ENCODE peak calls at places on chromosome 4, in nine cellular contexts. J is neural progenitor cell; E is pancreas; T is stomach; H is testis; A is heart right ventricle; Y is IMR-90; I is upper lobe of left lung; R is CD4-positive, alpha-beta T cell. V is an unnamed sample.

GRCh38 chr4:184262901-184263300 is 45.2 kb upstream of the ENPP6 start:
- DNase-seq in J (no peak), E (no peak), T (no peak), H (no peak), A (no peak), Y (peak), I (no peak), R (no peak), V (no peak)

GRCh38 chr4:112514079-112514448 is 1.9 kb downstream of the NEUROG2 start:
- DNase-seq in J (peak), E (no peak), T (no peak), H (no peak), A (no peak), Y (no peak), I (no peak), R (no peak), V (no peak)

GRCh38 chr4:96992443-96992842 is 1150.8 kb downstream of the STPG2 start:
- DNase-seq in J (no peak), E (no peak), T (no peak), H (no peak), A (no peak), Y (no peak), I (no peak), R (no peak), V (no peak)

GRCh38 chr4:155392486-155393184 is 15.9 kb upstream of the MAP9 start:
- DNase-seq in J (no peak), E (no peak), T (no peak), H (no peak), A (no peak), Y (peak), I (peak), R (no peak), V (no peak)

GRCh38 chr4:30614771-30615170 is 105.4 kb upstream of the PCDH7 start:
- DNase-seq in J (no peak), E (no peak), T (no peak), H (no peak), A (no peak), Y (no peak), I (no peak), R (no peak), V (no peak)

GRCh38 chr4:48962636-48963035 is 23.4 kb upstream of the CWH43 start:
- DNase-seq in J (no peak), E (no peak), T (no peak), H (no peak), A (no peak), Y (no peak), I (no peak), R (no peak), V (no peak)

GRCh38 chr4:93834371-93835066 is 6.0 kb downstream of the ATOH1 start:
- DNase-seq in J (peak), E (no peak), T (no peak), H (no peak), A (no peak), Y (no peak), I (peak), R (no peak), V (no peak)

GRCh38 chr4:82981116-82981515 is 29.5 kb downstream of the LIN54 start:
- DNase-seq in J (no peak), E (no peak), T (no peak), H (no peak), A (no peak), Y (no peak), I (no peak), R (no peak), V (no peak)

GRCh38 chr4:74109894-74110605 is 11.1 kb upstream of the CXCL2 start:
- DNase-seq in J (no peak), E (no peak), T (no peak), H (no peak), A (no peak), Y (peak), I (no peak), R (no peak), V (no peak)

GRCh38 chr4:73341454-73341853 is 62.6 kb upstream of the ALB start:
- DNase-seq in J (peak), E (no peak), T (peak), H (peak), A (no peak), Y (peak), I (no peak), R (no peak), V (no peak)

GRCh38 chr4:136301773-136302172 is 1230.5 kb downstream of the PCDH18 start:
- DNase-seq in J (no peak), E (no peak), T (no peak), H (no peak), A (no peak), Y (no peak), I (no peak), R (no peak), V (no peak)

GRCh38 chr4:100147684-100148083 is 42.6 kb downstream of the DDIT4L start:
- DNase-seq in J (no peak), E (no peak), T (no peak), H (no peak), A (no peak), Y (no peak), I (no peak), R (no peak), V (no peak)

GRCh38 chr4:112203593-112203992 is 28.0 kb upstream of the AP1AR start:
- DNase-seq in J (no peak), E (no peak), T (no peak), H (no peak), A (no peak), Y (no peak), I (no peak), R (no peak), V (no peak)

GRCh38 chr4:31041385-31041784 is 321.2 kb downstream of the PCDH7 start:
- DNase-seq in J (peak), E (no peak), T (no peak), H (no peak), A (no peak), Y (no peak), I (no peak), R (no peak), V (no peak)

GRCh38 chr4:153595894-153596601 is 88.0 kb upstream of the TLR2 start:
- DNase-seq in J (no peak), E (no peak), T (no peak), H (no peak), A (no peak), Y (no peak), I (no peak), R (no peak), V (no peak)

GRCh38 chr4:40737882-40738281 is 11.9 kb upstream of the NSUN7 start:
- DNase-seq in J (peak), E (no peak), T (no peak), H (no peak), A (no peak), Y (no peak), I (no peak), R (no peak), V (no peak)

GRCh38 chr4:52199574-52200338 is 148.7 kb downstream of the SPATA18 start:
- DNase-seq in J (no peak), E (no peak), T (no peak), H (no peak), A (no peak), Y (peak), I (no peak), R (no peak), V (no peak)

GRCh38 chr4:91322961-91323360 is 980.8 kb upstream of the GRID2 start:
- DNase-seq in J (no peak), E (no peak), T (no peak), H (no peak), A (no peak), Y (no peak), I (no peak), R (no peak), V (no peak)

GRCh38 chr4:23903859-23904438 is 14.1 kb upstream of the PPARGC1A start:
- DNase-seq in J (no peak), E (no peak), T (peak), H (no peak), A (peak), Y (no peak), I (no peak), R (no peak), V (no peak)

GRCh38 chr4:118417325-118417724 is 64.5 kb upstream of the PRSS12 start:
- DNase-seq in J (no peak), E (no peak), T (no peak), H (no peak), A (no peak), Y (peak), I (no peak), R (no peak), V (no peak)

GRCh38 chr4:113106076-113106475 is 56.6 kb downstream of the ANK2 start:
- DNase-seq in J (no peak), E (no peak), T (no peak), H (no peak), A (no peak), Y (peak), I (no peak), R (no peak), V (no peak)

DNA sequence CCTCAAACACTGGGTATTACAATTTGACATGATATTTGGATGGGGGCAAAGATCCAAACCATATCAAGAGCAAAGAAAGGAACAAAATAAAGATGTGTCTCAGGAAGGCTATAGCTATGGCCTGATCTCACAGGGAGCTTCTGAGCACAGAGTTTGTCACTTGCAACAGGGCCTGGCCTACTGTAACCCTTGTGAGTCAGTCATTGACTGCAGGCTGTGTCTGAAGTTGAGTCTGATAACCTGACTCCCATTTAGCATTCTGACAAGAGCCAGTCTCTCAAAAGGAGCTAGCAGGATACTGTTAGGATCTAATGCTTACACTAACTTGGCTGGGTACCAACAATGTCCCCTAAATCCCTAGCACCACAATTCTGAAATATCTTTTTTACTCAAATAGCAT is 612.5 kb upstream of the TECRL start:
- DNase-seq in J (no peak), E (no peak), T (no peak), H (no peak), A (no peak), Y (no peak), I (no peak), R (no peak), V (no peak)
- H3K27ac ChIP-seq in J (no peak), E (no peak), T (no peak), H (no peak), A (no peak), Y (no peak), I (no peak), R (no peak), V (no peak)

GRCh38 chr4:4248885-4249203 is 821 bp upstream of the TMEM128 start:
- DNase-seq in J (no peak), E (no peak), T (no peak), H (no peak), A (no peak), Y (peak), I (no peak), R (no peak), V (no peak)

GRCh38 chr4:4245172-4245571 is 2.9 kb downstream of the TMEM128 start:
- DNase-seq in J (no peak), E (no peak), T (no peak), H (no peak), A (no peak), Y (no peak), I (no peak), R (no peak), V (peak)

GRCh38 chr4:4247711-4248035 is 350 bp downstream of the TMEM128 start:
- DNase-seq in J (no peak), E (no peak), T (no peak), H (no peak), A (no peak), Y (peak), I (no peak), R (no peak), V (no peak)

GRCh38 chr4:4249876-4250275 is 1.9 kb upstream of the TMEM128 start:
- DNase-seq in J (no peak), E (no peak), T (no peak), H (no peak), A (no peak), Y (no peak), I (no peak), R (no peak), V (peak)

DNA sequence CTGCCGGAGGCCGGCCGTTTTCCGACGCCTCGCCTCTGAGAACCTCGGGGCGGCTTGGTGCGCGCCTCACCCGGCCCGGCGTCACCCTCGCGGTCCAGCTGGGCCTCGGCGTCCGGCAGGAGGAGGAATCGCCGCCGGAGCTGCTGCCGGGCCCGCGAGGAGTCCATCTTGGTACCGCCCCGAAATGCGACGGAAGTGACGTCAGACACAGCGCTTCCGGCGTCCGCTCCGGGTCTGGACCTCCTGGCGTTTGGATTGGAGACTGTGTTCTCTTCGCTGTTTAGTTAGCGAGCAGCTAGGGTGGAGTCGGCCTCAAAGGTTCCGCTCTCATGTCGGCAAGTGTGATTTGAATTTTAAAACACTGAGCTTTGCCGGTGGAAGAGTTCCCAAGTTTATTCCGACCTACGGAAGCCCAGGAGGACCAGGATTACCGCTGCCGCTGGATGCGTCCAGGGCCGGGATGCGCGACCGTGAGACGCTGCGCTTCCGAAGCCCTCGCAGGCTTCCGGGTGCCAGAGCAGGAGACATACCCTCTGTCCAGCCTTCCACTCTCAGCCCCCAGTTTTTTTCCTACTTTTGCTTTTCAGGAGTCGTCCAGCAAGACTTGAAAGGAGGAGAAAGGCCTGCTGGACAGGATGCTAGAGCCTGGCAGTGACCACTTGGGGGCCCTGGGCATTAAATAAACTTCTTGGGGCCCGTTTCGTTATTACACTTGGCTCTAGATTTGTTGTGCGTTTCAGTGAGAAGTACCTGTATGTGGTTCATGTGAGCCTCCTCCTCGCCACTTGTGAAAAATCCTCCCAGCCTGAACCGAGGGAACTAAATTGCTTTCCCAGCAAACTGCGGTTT is at the start of gene TMEM128:
- DNase-seq in J (peak), E (peak), T (peak), H (peak), A (peak), Y (peak), I (peak), R (peak), V (peak)
- TF ChIP-seq CTCF in J (peak), E (no peak), T (no peak), H (no peak), A (no peak), Y (peak), I (peak), R (no peak), V (peak)

GRCh38 chr4:168531305-168531704 is 34.5 kb downstream of the PALLD start:
- DNase-seq in J (no peak), E (no peak), T (no peak), H (no peak), A (no peak), Y (no peak), I (no peak), R (no peak), V (no peak)
- H3K27ac ChIP-seq in J (no peak), E (no peak), T (no peak), H (no peak), A (no peak), Y (no peak), I (no peak), R (no peak), V (no peak)

GRCh38 chr4:128800305-128800704 is 9.2 kb upstream of the JADE1 start:
- DNase-seq in J (no peak), E (no peak), T (no peak), H (no peak), A (no peak), Y (no peak), I (no peak), R (no peak), V (no peak)

GRCh38 chr4:128793859-128794667 is 15.4 kb upstream of the JADE1 start:
- DNase-seq in J (no peak), E (no peak), T (no peak), H (no peak), A (no peak), Y (peak), I (no peak), R (no peak), V (no peak)

GRCh38 chr4:128796934-128797333 is 12.6 kb upstream of the JADE1 start:
- DNase-seq in J (no peak), E (no peak), T (peak), H (no peak), A (no peak), Y (no peak), I (no peak), R (no peak), V (no peak)
- TF ChIP-seq CTCF in J (no peak), E (no peak), T (no peak), H (no peak), A (no peak), Y (no peak), I (no peak), R (no peak), V (no peak)

GRCh38 chr4:85864806-85865205 is 389.9 kb downstream of the ARHGAP24 start:
- DNase-seq in J (no peak), E (no peak), T (no peak), H (no peak), A (no peak), Y (no peak), I (no peak), R (no peak), V (no peak)

GRCh38 chr4:85867281-85867680 is 392.3 kb downstream of the ARHGAP24 start:
- DNase-seq in J (no peak), E (no peak), T (no peak), H (no peak), A (no peak), Y (no peak), I (no peak), R (no peak), V (no peak)

GRCh38 chr4:85865256-85865655 is 390.3 kb downstream of the ARHGAP24 start:
- DNase-seq in J (no peak), E (no peak), T (no peak), H (no peak), A (no peak), Y (no peak), I (no peak), R (no peak), V (no peak)

GRCh38 chr4:85869156-85869555 is 394.2 kb downstream of the ARHGAP24 start:
- DNase-seq in J (no peak), E (no peak), T (no peak), H (no peak), A (peak), Y (no peak), I (no peak), R (no peak), V (no peak)

DNA sequence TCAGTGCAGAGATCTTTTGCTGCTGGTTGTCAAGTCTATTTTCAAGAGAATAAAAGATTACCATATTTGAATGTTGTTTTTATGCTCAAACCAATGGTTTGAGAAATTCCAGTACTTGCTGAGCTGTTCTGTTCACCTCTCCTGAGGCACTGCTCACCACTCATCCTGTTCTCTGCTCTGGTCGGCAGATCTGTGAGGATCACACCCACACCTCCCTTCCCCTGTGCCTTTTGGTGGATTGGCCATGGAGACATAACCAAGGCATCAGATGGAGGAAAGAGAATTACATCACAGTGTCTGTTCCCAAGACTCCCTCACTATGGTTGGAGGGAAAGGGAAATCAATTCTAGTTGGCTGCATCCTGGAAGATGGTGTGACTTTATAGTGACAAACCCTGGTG is 391.6 kb downstream of the ARHGAP24 start:
- DNase-seq in J (no peak), E (no peak), T (no peak), H (no peak), A (no peak), Y (no peak), I (no peak), R (no peak), V (no peak)
- H3K27ac ChIP-seq in J (no peak), E (no peak), T (peak), H (no peak), A (peak), Y (no peak), I (no peak), R (no peak), V (peak)

GRCh38 chr4:39452153-39452859 is 6.4 kb downstream of the RPL9 start:
- DNase-seq in J (no peak), E (no peak), T (no peak), H (no peak), A (no peak), Y (no peak), I (no peak), R (no peak), V (no peak)

GRCh38 chr4:39453738-39454137 is 5.0 kb downstream of the RPL9 start:
- DNase-seq in J (no peak), E (no peak), T (no peak), H (no peak), A (no peak), Y (no peak), I (no peak), R (no peak), V (no peak)

GRCh38 chr4:39456946-39457763 is 1.6 kb downstream of the RPL9 start:
- DNase-seq in J (no peak), E (no peak), T (no peak), H (no peak), A (no peak), Y (no peak), I (no peak), R (no peak), V (no peak)

GRCh38 chr4:39452860-39453587 is 5.7 kb downstream of the RPL9 start:
- DNase-seq in J (no peak), E (no peak), T (no peak), H (no peak), A (no peak), Y (no peak), I (no peak), R (no peak), V (no peak)

DNA sequence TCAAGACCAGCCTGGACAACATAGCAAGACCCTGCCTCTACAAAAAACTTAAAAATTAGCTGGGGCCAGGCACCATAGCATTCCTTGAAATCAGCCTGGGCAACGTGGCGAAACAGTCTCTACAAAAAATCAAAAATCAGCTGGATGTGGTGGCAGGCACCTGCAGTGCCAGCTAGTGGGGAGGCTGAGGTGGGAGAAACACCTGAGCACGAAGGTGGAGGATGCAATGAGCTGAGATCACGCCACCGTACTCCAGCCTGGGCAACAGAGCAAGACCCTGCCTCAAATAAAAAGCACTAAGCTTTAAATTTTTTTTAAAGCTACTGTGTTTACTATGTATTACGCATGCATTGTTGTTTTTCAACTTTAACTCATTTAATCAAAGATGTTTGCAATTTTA is 3.2 kb downstream of the RPL9 start:
- DNase-seq in J (no peak), E (no peak), T (no peak), H (no peak), A (no peak), Y (no peak), I (no peak), R (no peak), V (no peak)
- TF ChIP-seq CTCF in J (no peak), E (no peak), T (no peak), H (no peak), A (no peak), Y (no peak), I (no peak), R (no peak), V (no peak)

GRCh38 chr4:128574706-128575105 is 234.8 kb upstream of the JADE1 start:
- DNase-seq in J (peak), E (peak), T (peak), H (peak), A (peak), Y (peak), I (no peak), R (peak), V (peak)

GRCh38 chr4:128571747-128572146 is 237.8 kb upstream of the JADE1 start:
- DNase-seq in J (no peak), E (no peak), T (no peak), H (peak), A (peak), Y (peak), I (no peak), R (no peak), V (no peak)

GRCh38 chr4:128570380-128570779 is 239.1 kb upstream of the JADE1 start:
- DNase-seq in J (no peak), E (no peak), T (no peak), H (peak), A (no peak), Y (peak), I (no peak), R (no peak), V (peak)

GRCh38 chr4:128573781-128574508 is 235.6 kb upstream of the JADE1 start:
- DNase-seq in J (no peak), E (no peak), T (no peak), H (no peak), A (no peak), Y (peak), I (no peak), R (no peak), V (no peak)

GRCh38 chr4:128572778-128573241 is 236.7 kb upstream of the JADE1 start:
- DNase-seq in J (no peak), E (no peak), T (no peak), H (no peak), A (no peak), Y (no peak), I (no peak), R (no peak), V (no peak)
- H3K27ac ChIP-seq in J (no peak), E (peak), T (peak), H (peak), A (no peak), Y (peak), I (no peak), R (no peak), V (no peak)